ENCODE peak calls at places on chromosomes 3 and 15, in four cellular contexts. E, D, N and Z are unnamed samples.

GRCh38 chr15:83030021-83030420 is 18.6 kb upstream of the C15orf40 start:
- DNase-seq in E (no peak), D (no peak), N (no peak), Z (peak; percentile 48)

GRCh38 chr3:177283983-177284382 is 86.7 kb upstream of the TBL1XR1 start:
- DNase-seq in E (peak; percentile 40), D (no peak), N (no peak), Z (no peak)

GRCh38 chr3:56799251-56799882 is 2.4 kb downstream of the ARHGEF3 start:
- DNase-seq in E (no peak), D (no peak), N (peak; percentile 15), Z (peak; percentile 73)

GRCh38 chr3:138448631-138449030 is 14.2 kb downstream of the ESYT3 start:
- DNase-seq in E (no peak), D (no peak), N (no peak), Z (no peak)

GRCh38 chr3:61233828-61234227 is 17.4 kb downstream of the FHIT start:
- DNase-seq in E (no peak), D (no peak), N (no peak), Z (no peak)

GRCh38 chr3:185935465-185936263 is 2.1 kb downstream of the TRA2B start:
- DNase-seq in E (no peak), D (no peak), N (no peak), Z (no peak)

GRCh38 chr15:48925714-48926223 is 38.0 kb downstream of the SHC4 start:
- DNase-seq in E (no peak), D (no peak), N (no peak), Z (peak; percentile 93)

GRCh38 chr3:50390523-50391177 is 31.3 kb upstream of the TMEM115 start:
- DNase-seq in E (no peak), D (no peak), N (no peak), Z (no peak)

GRCh38 chr15:78752492-78753358 is 58.5 kb downstream of the ADAMTS7 start:
- DNase-seq in E (no peak), D (no peak), N (no peak), Z (no peak)

GRCh38 chr3:46670891-46671427 is 22.5 kb downstream of the ALS2CL start:
- DNase-seq in E (no peak), D (peak; percentile 21), N (no peak), Z (no peak)

GRCh38 chr15:70152070-70152480 is 54.4 kb upstream of the TLE3 start:
- DNase-seq in E (peak; percentile 22), D (no peak), N (no peak), Z (peak; percentile 47)

GRCh38 chr3:176692172-176692923 is 504.9 kb downstream of the TBL1XR1 start:
- DNase-seq in E (no peak), D (no peak), N (no peak), Z (no peak)

GRCh38 chr3:11709782-11710181 is 66.1 kb upstream of the VGLL4 start:
- DNase-seq in E (no peak), D (no peak), N (no peak), Z (no peak)

GRCh38 chr15:79092382-79092781 is 1.8 kb upstream of the RASGRF1 start:
- DNase-seq in E (no peak), D (peak; percentile 19), N (no peak), Z (no peak)

DNA sequence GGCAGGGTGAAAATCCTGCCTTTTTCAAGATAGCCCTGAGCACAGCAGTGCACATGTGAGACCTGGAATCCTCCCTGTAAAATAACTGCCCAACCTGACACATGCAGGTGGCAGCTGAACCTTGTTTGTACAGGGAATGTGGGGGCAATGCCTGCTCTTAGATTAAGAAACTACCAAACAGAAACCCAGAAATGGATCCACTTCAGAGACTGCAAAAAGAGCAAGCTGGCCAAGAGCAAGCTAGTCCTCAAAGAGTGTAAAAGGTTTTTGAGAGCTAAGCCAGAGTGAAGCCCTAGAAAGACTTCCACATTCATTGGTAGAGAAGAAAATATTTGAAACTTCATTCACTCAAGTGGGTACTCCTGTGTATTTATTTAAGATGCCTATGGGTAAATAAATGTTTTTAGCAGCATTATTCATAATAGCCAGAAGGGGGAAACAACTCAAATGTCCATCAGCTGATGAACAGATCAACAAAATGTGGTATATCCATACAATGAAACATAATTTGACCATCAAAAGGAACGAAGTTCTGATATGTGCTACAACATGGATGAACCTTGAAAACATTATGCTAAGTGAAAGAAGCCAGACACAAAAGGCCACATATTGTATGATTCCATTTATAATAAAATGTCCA is 96.0 kb upstream of the TSC22D2 start:
- DNase-seq in E (no peak), D (no peak), N (no peak), Z (no peak)
- H2AK5ac ChIP-seq in E (peak overlapping the region; percentile 36), D (no peak overlapping the region), N (no peak overlapping the region), Z (no peak overlapping the region)

GRCh38 chr3:129004639-129005295 is 3.7 kb downstream of the EFCC1 start:
- DNase-seq in E (no peak), D (no peak), N (no peak), Z (no peak)
- H2BK12ac ChIP-seq in E (no peak overlapping the region), D (no peak overlapping the region), N (no peak overlapping the region), Z (peak overlapping the region; percentile 69)

DNA sequence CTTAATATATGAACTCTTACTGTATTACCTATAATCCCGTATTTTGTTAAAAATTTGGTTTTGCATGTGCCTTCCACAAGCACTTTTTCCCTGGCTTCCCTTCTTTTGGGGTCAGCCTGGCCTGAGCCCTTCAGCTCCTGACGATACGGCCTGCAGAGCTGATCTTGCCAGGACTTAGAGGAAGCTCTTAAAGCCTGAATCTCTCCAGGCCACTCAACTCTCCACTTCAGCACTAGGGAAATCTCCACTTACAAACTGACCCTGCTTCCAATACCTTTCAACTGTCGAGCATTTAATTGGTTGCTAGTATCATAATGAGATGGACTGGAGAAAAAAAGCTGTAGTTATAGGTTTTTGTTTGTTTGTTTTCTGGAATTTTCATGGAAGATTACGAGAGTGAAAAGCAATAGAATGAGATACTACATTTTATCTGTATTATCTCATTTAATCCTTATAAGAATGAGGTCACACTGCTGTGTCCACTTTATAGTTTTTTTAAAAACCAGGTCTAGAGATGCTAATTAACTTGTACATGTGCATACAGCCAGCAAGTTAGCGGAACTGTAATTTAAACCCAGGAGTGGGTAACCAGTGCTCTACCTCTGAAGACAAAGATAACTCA is 54.8 kb downstream of the ZBTB38 start:
- DNase-seq in E (no peak), D (no peak), N (no peak), Z (peak; percentile 68)
- H2AK5ac ChIP-seq in E (no peak overlapping the region), D (no peak overlapping the region), N (no peak overlapping the region), Z (no peak overlapping the region)

GRCh38 chr3:112381673-112382542 is 49.0 kb downstream of the CD200 start:
- DNase-seq in E (no peak), D (no peak), N (no peak), Z (no peak)

GRCh38 chr3:112376413-112376812 is 43.5 kb downstream of the CD200 start:
- DNase-seq in E (no peak), D (no peak), N (no peak), Z (no peak)

GRCh38 chr3:112377418-112378071 is 44.6 kb downstream of the CD200 start:
- DNase-seq in E (no peak), D (no peak), N (no peak), Z (no peak)

GRCh38 chr3:112376996-112377395 is 44.0 kb downstream of the CD200 start:
- DNase-seq in E (no peak), D (no peak), N (no peak), Z (no peak)

DNA sequence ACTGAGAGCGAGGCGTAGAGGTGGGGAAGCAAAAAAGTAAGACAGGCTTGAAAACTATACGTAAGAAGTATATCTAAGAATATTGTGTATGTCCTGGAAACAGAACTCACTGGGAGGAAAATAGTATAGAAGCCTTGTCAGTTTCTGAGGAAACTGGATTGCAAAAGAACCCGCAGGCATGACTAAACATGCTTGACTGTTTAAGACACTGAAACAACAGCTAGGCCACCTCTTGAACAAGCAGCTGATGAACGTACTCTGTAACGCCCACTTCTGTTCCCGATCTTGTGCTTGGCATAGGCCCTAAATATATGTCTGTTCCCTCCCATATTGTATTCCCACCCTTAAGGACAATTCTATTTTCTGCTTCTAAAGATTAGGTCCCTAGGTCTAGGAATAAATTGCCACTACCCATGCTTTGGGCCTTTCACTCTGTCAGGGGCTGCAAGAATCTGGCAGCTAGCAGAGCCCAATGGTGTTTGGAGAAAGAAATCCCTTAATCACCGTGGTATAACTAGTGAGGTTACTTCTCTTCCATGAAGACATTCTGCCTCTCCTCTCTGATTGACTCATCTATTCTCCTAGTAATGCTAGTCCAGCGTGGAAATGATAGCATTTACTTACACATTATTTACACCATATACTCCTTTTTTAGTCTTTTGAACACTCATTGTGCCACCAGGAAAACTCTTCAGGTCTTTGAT is 46.2 kb downstream of the CD200 start:
- DNase-seq in E (peak; percentile 94), D (no peak), N (no peak), Z (peak; percentile 82)
- H2BK12ac ChIP-seq in E (peak overlapping the region; percentile 33), D (no peak overlapping the region), N (no peak overlapping the region), Z (no peak overlapping the region)

DNA sequence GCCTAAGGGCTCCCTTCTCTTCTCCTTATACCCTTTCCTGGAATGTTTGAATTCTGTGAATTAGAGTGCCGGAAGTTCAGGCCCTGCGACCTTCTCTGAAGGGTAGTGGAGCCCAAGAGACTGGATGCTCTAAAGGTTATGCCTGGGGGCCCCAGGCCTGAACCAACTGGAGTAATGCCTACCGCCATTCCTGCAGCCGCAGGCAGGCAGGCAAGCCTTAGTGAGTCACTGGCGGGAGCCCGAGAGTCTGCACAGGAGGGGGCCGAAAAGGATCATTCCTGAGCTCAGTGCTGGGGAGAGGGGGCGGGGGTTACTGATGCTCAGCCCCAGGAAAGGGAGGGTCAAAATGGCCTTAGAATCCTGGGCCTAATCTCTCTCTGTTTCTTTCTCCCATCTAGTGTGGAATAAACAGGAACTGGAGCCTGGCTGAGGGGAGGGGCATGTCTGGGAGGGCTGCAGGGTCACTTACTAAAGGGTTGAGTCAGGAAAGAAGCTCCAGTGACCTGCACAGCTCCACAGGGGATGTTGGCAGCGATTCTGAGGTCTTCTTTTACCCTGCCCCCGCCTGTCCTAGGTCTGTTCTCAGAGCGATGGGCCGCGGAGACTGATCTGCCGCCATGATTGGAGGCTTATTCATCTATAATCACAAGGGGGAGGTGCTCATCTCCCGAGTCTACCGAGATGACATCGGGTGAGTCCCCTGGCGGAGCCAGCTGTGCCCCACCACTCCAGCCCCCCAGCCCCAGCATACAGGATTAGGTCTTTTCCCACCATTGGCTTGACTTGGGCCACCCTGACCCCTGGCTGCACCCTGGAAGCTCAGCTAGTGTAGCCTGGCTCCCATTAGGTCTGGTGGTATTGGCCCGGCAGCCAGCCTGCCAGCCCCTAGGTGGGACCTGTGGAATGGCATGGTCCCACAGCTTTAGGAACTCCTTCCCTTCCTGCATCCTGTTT is 2.0 kb downstream of the AP2M1 start:
- DNase-seq in E (peak; percentile 89), D (peak; percentile 94), N (peak; percentile 87), Z (peak; percentile 98)
- H2AK5ac ChIP-seq in E (peak overlapping the region; percentile 49), D (no peak overlapping the region), N (peak overlapping the region; percentile 36), Z (peak overlapping the region; percentile 42)

DNA sequence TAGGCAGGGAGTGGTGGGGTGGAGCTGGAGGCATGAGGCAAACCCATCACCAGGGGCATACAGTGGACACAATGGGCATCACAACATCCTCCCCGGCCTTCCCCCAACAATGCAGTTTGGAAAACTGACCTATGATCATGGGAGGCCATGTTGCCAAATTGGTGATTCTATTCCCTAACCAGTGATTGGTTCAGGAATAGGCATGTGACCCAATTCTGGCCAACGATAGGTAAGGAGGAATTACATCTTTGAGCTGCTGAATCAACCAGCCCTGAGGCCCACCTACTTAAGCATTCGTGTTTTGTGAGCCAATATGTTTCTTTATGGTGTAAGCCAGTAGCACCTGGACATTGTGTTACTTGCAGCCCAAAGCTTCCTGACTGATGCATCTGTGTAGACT is 39.9 kb downstream of the LINGO1 start:
- DNase-seq in E (no peak), D (no peak), N (no peak), Z (no peak)
- H2BK12ac ChIP-seq in E (no peak overlapping the region), D (no peak overlapping the region), N (peak overlapping the region; percentile 41), Z (no peak overlapping the region)

GRCh38 chr3:43785551-43785950 is 94.8 kb downstream of the ABHD5 start:
- DNase-seq in E (no peak), D (no peak), N (no peak), Z (peak; percentile 53)
- H2AK5ac ChIP-seq in E (no peak overlapping the region), D (no peak overlapping the region), N (no peak overlapping the region), Z (no peak overlapping the region)